ENCODE peak calls at places on chromosomes 16 and 17, in eight cellular contexts. One of them, this sample, is unnamed.

GRCh38 chr17:40063034-40063765 is 435 bp downstream of the THRA start:
- DNase-seq in foreskin fibroblast: peak
- DNase-seq in Calu3: peak
- DNase-seq in esophagus squamous epithelium: no peak
- DNase-seq in GM20000: no peak
- DNase-seq in AG09309: no peak
- DNase-seq in epithelial cell of esophagus: peak
- DNase-seq in AG04450: no peak
- DNase-seq in this sample: no peak

GRCh38 chr17:50218771-50219315 is 17.4 kb upstream of the COL1A1 start:
- DNase-seq in foreskin fibroblast: peak
- DNase-seq in Calu3: peak
- DNase-seq in esophagus squamous epithelium: no peak
- DNase-seq in GM20000: peak
- DNase-seq in AG09309: peak
- DNase-seq in epithelial cell of esophagus: peak
- DNase-seq in AG04450: peak
- DNase-seq in this sample: no peak

GRCh38 chr16:69253796-69254426 is 57.2 kb upstream of the VPS4A start:
- DNase-seq in foreskin fibroblast: peak
- DNase-seq in Calu3: no peak
- DNase-seq in esophagus squamous epithelium: no peak
- DNase-seq in GM20000: no peak
- DNase-seq in AG09309: no peak
- DNase-seq in epithelial cell of esophagus: no peak
- DNase-seq in AG04450: no peak
- DNase-seq in this sample: no peak

GRCh38 chr17:17886747-17887146 is 50.0 kb upstream of the SREBF1 start:
- DNase-seq in foreskin fibroblast: peak
- DNase-seq in Calu3: no peak
- DNase-seq in esophagus squamous epithelium: no peak
- DNase-seq in GM20000: no peak
- DNase-seq in AG09309: no peak
- DNase-seq in epithelial cell of esophagus: no peak
- DNase-seq in AG04450: no peak
- DNase-seq in this sample: no peak

GRCh38 chr16:58280846-58281301 is 14.0 kb downstream of the PRSS54 start:
- DNase-seq in foreskin fibroblast: no peak
- DNase-seq in Calu3: peak
- DNase-seq in esophagus squamous epithelium: no peak
- DNase-seq in GM20000: no peak
- DNase-seq in AG09309: no peak
- DNase-seq in epithelial cell of esophagus: peak
- DNase-seq in AG04450: no peak
- DNase-seq in this sample: no peak

GRCh38 chr16:54459509-54460235 is 173.1 kb upstream of the IRX3 start:
- DNase-seq in foreskin fibroblast: peak
- DNase-seq in Calu3: no peak
- DNase-seq in esophagus squamous epithelium: no peak
- DNase-seq in GM20000: no peak
- DNase-seq in AG09309: peak
- DNase-seq in epithelial cell of esophagus: no peak
- DNase-seq in AG04450: no peak
- DNase-seq in this sample: no peak

GRCh38 chr17:73580311-73580710 is 63.9 kb downstream of the SDK2 start:
- DNase-seq in foreskin fibroblast: no peak
- DNase-seq in Calu3: no peak
- DNase-seq in esophagus squamous epithelium: no peak
- DNase-seq in GM20000: no peak
- DNase-seq in AG09309: no peak
- DNase-seq in epithelial cell of esophagus: no peak
- DNase-seq in AG04450: no peak
- DNase-seq in this sample: no peak

GRCh38 chr17:11144358-11145233 is 96.4 kb upstream of the SHISA6 start:
- DNase-seq in foreskin fibroblast: peak
- DNase-seq in Calu3: peak
- DNase-seq in esophagus squamous epithelium: no peak
- DNase-seq in GM20000: no peak
- DNase-seq in AG09309: no peak
- DNase-seq in epithelial cell of esophagus: peak
- DNase-seq in AG04450: no peak
- DNase-seq in this sample: no peak

GRCh38 chr17:4230142-4230541 is 33.6 kb downstream of the ANKFY1 start:
- DNase-seq in foreskin fibroblast: peak
- DNase-seq in Calu3: no peak
- DNase-seq in esophagus squamous epithelium: no peak
- DNase-seq in GM20000: no peak
- DNase-seq in AG09309: peak
- DNase-seq in epithelial cell of esophagus: peak
- DNase-seq in AG04450: peak
- DNase-seq in this sample: no peak

GRCh38 chr16:3727806-3728381 is 10.6 kb upstream of the TRAP1 start:
- DNase-seq in foreskin fibroblast: no peak
- DNase-seq in Calu3: no peak
- DNase-seq in esophagus squamous epithelium: no peak
- DNase-seq in GM20000: no peak
- DNase-seq in AG09309: no peak
- DNase-seq in epithelial cell of esophagus: no peak
- DNase-seq in AG04450: no peak
- DNase-seq in this sample: no peak

GRCh38 chr17:44775136-44775837 is 16.5 kb downstream of the ADAM11 start:
- DNase-seq in foreskin fibroblast: peak
- DNase-seq in Calu3: no peak
- DNase-seq in esophagus squamous epithelium: peak
- DNase-seq in GM20000: peak
- DNase-seq in AG09309: peak
- DNase-seq in epithelial cell of esophagus: peak
- DNase-seq in AG04450: peak
- DNase-seq in this sample: peak

GRCh38 chr17:39926588-39927100 is 757 bp downstream of the ORMDL3 start:
- DNase-seq in foreskin fibroblast: peak
- DNase-seq in Calu3: no peak
- DNase-seq in esophagus squamous epithelium: no peak
- DNase-seq in GM20000: peak
- DNase-seq in AG09309: no peak
- DNase-seq in epithelial cell of esophagus: peak
- DNase-seq in AG04450: no peak
- DNase-seq in this sample: peak

GRCh38 chr17:48174833-48175232 is 67.3 kb downstream of the SNX11 start:
- DNase-seq in foreskin fibroblast: no peak
- DNase-seq in Calu3: no peak
- DNase-seq in esophagus squamous epithelium: no peak
- DNase-seq in GM20000: no peak
- DNase-seq in AG09309: no peak
- DNase-seq in epithelial cell of esophagus: no peak
- DNase-seq in AG04450: no peak
- DNase-seq in this sample: no peak

GRCh38 chr16:69711115-69711740 is 15.1 kb downstream of the NQO1 start:
- DNase-seq in foreskin fibroblast: peak
- DNase-seq in Calu3: peak
- DNase-seq in esophagus squamous epithelium: no peak
- DNase-seq in GM20000: no peak
- DNase-seq in AG09309: peak
- DNase-seq in epithelial cell of esophagus: peak
- DNase-seq in AG04450: peak
- DNase-seq in this sample: no peak

GRCh38 chr17:73325527-73325842 is 13.7 kb upstream of the CDC42EP4 start:
- DNase-seq in foreskin fibroblast: peak
- DNase-seq in Calu3: no peak
- DNase-seq in esophagus squamous epithelium: no peak
- DNase-seq in GM20000: no peak
- DNase-seq in AG09309: peak
- DNase-seq in epithelial cell of esophagus: peak
- DNase-seq in AG04450: no peak
- DNase-seq in this sample: no peak

GRCh38 chr17:74715144-74715543 is 2.4 kb upstream of the CD300LF start:
- DNase-seq in foreskin fibroblast: no peak
- DNase-seq in Calu3: peak
- DNase-seq in esophagus squamous epithelium: no peak
- DNase-seq in GM20000: no peak
- DNase-seq in AG09309: no peak
- DNase-seq in epithelial cell of esophagus: no peak
- DNase-seq in AG04450: no peak
- DNase-seq in this sample: no peak

GRCh38 chr17:69050999-69051775 is 9.5 kb downstream of the ABCA9 start:
- DNase-seq in foreskin fibroblast: peak
- DNase-seq in Calu3: no peak
- DNase-seq in esophagus squamous epithelium: no peak
- DNase-seq in GM20000: no peak
- DNase-seq in AG09309: peak
- DNase-seq in epithelial cell of esophagus: no peak
- DNase-seq in AG04450: peak
- DNase-seq in this sample: no peak

DNA sequence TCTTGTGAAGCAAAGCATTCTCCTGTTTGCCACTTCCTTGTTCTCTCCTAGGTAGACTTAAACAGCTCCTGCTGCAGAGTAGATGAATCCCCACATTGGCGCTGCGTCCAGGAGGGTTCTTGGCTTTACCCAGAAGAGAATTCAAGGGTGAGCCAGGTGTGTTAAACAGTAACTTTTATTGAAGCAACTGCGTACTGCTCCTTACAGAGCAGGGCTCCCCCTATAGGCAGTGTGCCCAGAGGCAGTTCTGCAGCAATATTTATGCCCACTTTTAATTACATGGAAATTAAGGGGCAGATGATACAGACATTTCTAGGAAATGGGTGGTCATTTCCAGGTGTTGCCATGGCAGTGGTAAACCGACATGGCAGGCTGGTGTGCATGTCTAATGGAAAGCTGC is 987.6 kb upstream of the RBFOX1 start:
- DNase-seq in foreskin fibroblast: no peak
- DNase-seq in Calu3: no peak
- DNase-seq in esophagus squamous epithelium: no peak
- DNase-seq in GM20000: no peak
- DNase-seq in AG09309: no peak
- DNase-seq in epithelial cell of esophagus: no peak
- DNase-seq in AG04450: no peak
- DNase-seq in this sample: no peak
- TF ChIP-seq CTCF in foreskin fibroblast: no peak
- TF ChIP-seq CTCF in Calu3: no peak
- TF ChIP-seq CTCF in esophagus squamous epithelium: no peak
- TF ChIP-seq CTCF in GM20000: no peak
- TF ChIP-seq CTCF in AG09309: no peak
- TF ChIP-seq CTCF in epithelial cell of esophagus: no peak
- TF ChIP-seq CTCF in AG04450: no peak
- TF ChIP-seq CTCF in this sample: no peak

GRCh38 chr17:61452301-61453290 is at the start of gene TBX4:
- DNase-seq in foreskin fibroblast: peak
- DNase-seq in Calu3: no peak
- DNase-seq in esophagus squamous epithelium: no peak
- DNase-seq in GM20000: no peak
- DNase-seq in AG09309: no peak
- DNase-seq in epithelial cell of esophagus: no peak
- DNase-seq in AG04450: no peak
- DNase-seq in this sample: no peak

GRCh38 chr17:61453563-61453962 is 1.3 kb downstream of the TBX4 start:
- DNase-seq in foreskin fibroblast: peak
- DNase-seq in Calu3: no peak
- DNase-seq in esophagus squamous epithelium: no peak
- DNase-seq in GM20000: no peak
- DNase-seq in AG09309: no peak
- DNase-seq in epithelial cell of esophagus: peak
- DNase-seq in AG04450: no peak
- DNase-seq in this sample: no peak

GRCh38 chr17:61451538-61452300 is 503 bp upstream of the TBX4 start:
- DNase-seq in foreskin fibroblast: peak
- DNase-seq in Calu3: no peak
- DNase-seq in esophagus squamous epithelium: no peak
- DNase-seq in GM20000: no peak
- DNase-seq in AG09309: no peak
- DNase-seq in epithelial cell of esophagus: no peak
- DNase-seq in AG04450: no peak
- DNase-seq in this sample: no peak

GRCh38 chr17:61449707-61450640 is 2.2 kb upstream of the TBX4 start:
- DNase-seq in foreskin fibroblast: peak
- DNase-seq in Calu3: no peak
- DNase-seq in esophagus squamous epithelium: no peak
- DNase-seq in GM20000: no peak
- DNase-seq in AG09309: no peak
- DNase-seq in epithelial cell of esophagus: no peak
- DNase-seq in AG04450: no peak
- DNase-seq in this sample: no peak

GRCh38 chr17:61450641-61451537 is 1.3 kb upstream of the TBX4 start:
- DNase-seq in foreskin fibroblast: peak
- DNase-seq in Calu3: no peak
- DNase-seq in esophagus squamous epithelium: no peak
- DNase-seq in GM20000: peak
- DNase-seq in AG09309: no peak
- DNase-seq in epithelial cell of esophagus: no peak
- DNase-seq in AG04450: no peak
- DNase-seq in this sample: no peak
- TF ChIP-seq CTCF in foreskin fibroblast: no peak
- TF ChIP-seq CTCF in Calu3: no peak
- TF ChIP-seq CTCF in esophagus squamous epithelium: no peak
- TF ChIP-seq CTCF in GM20000: no peak
- TF ChIP-seq CTCF in AG09309: no peak
- TF ChIP-seq CTCF in epithelial cell of esophagus: no peak
- TF ChIP-seq CTCF in AG04450: no peak
- TF ChIP-seq CTCF in this sample: no peak

GRCh38 chr16:23181506-23181905 is 1.0 kb upstream of the SCNN1G start:
- DNase-seq in foreskin fibroblast: no peak
- DNase-seq in Calu3: no peak
- DNase-seq in esophagus squamous epithelium: no peak
- DNase-seq in GM20000: no peak
- DNase-seq in AG09309: no peak
- DNase-seq in epithelial cell of esophagus: no peak
- DNase-seq in AG04450: no peak
- DNase-seq in this sample: no peak

GRCh38 chr16:23182206-23182674 is 305 bp upstream of the SCNN1G start:
- DNase-seq in foreskin fibroblast: peak
- DNase-seq in Calu3: peak
- DNase-seq in esophagus squamous epithelium: no peak
- DNase-seq in GM20000: peak
- DNase-seq in AG09309: no peak
- DNase-seq in epithelial cell of esophagus: peak
- DNase-seq in AG04450: peak
- DNase-seq in this sample: peak

GRCh38 chr16:23183486-23183862 is 929 bp downstream of the SCNN1G start:
- DNase-seq in foreskin fibroblast: no peak
- DNase-seq in Calu3: no peak
- DNase-seq in esophagus squamous epithelium: no peak
- DNase-seq in GM20000: no peak
- DNase-seq in AG09309: no peak
- DNase-seq in epithelial cell of esophagus: no peak
- DNase-seq in AG04450: no peak
- DNase-seq in this sample: no peak

GRCh38 chr16:23185661-23186060 is 3.1 kb downstream of the SCNN1G start:
- DNase-seq in foreskin fibroblast: no peak
- DNase-seq in Calu3: no peak
- DNase-seq in esophagus squamous epithelium: no peak
- DNase-seq in GM20000: no peak
- DNase-seq in AG09309: no peak
- DNase-seq in epithelial cell of esophagus: no peak
- DNase-seq in AG04450: no peak
- DNase-seq in this sample: no peak

GRCh38 chr16:23182675-23183485 is at the start of gene SCNN1G:
- DNase-seq in foreskin fibroblast: peak
- DNase-seq in Calu3: peak
- DNase-seq in esophagus squamous epithelium: no peak
- DNase-seq in GM20000: no peak
- DNase-seq in AG09309: no peak
- DNase-seq in epithelial cell of esophagus: no peak
- DNase-seq in AG04450: no peak
- DNase-seq in this sample: no peak
- TF ChIP-seq CTCF in foreskin fibroblast: no peak
- TF ChIP-seq CTCF in Calu3: no peak
- TF ChIP-seq CTCF in esophagus squamous epithelium: no peak
- TF ChIP-seq CTCF in GM20000: no peak
- TF ChIP-seq CTCF in AG09309: no peak
- TF ChIP-seq CTCF in epithelial cell of esophagus: no peak
- TF ChIP-seq CTCF in AG04450: no peak
- TF ChIP-seq CTCF in this sample: no peak

GRCh38 chr17:76223802-76224201 is 16.5 kb downstream of the RNF157 start:
- DNase-seq in foreskin fibroblast: no peak
- DNase-seq in Calu3: no peak
- DNase-seq in esophagus squamous epithelium: no peak
- DNase-seq in GM20000: no peak
- DNase-seq in AG09309: no peak
- DNase-seq in epithelial cell of esophagus: no peak
- DNase-seq in AG04450: no peak
- DNase-seq in this sample: no peak
- TF ChIP-seq CTCF in foreskin fibroblast: no peak
- TF ChIP-seq CTCF in Calu3: no peak
- TF ChIP-seq CTCF in esophagus squamous epithelium: no peak
- TF ChIP-seq CTCF in GM20000: no peak
- TF ChIP-seq CTCF in AG09309: no peak
- TF ChIP-seq CTCF in epithelial cell of esophagus: no peak
- TF ChIP-seq CTCF in AG04450: no peak
- TF ChIP-seq CTCF in this sample: no peak